ENCODE peak calls at places on chromosomes 13 and 19, in eight cellular contexts. S is neural progenitor cell; P is CD4-positive, alpha-beta memory T cell; B is aorta; D is fibroblast of lung; V is heart right ventricle; R is SJSA1; W is upper lobe of right lung. X is an unnamed sample.

GRCh38 chr13:74026753-74027152 is 107.5 kb downstream of the KLF12 start:
- DNase-seq in S (no peak), P (peak; percentile 63), B (no peak), D (peak; percentile 57), V (no peak), R (no peak), W (no peak), X (peak; percentile 4)

GRCh38 chr13:97648171-97648880 is 214.4 kb downstream of the RAP2A start:
- DNase-seq in S (no peak), P (no peak), B (no peak), D (no peak), V (no peak), R (no peak), W (no peak), X (no peak)

GRCh38 chr13:94660695-94661324 is 51.5 kb downstream of the SOX21 start:
- DNase-seq in S (peak; percentile 47), P (no peak), B (no peak), D (peak; percentile 11), V (no peak), R (no peak), W (no peak), X (peak; percentile 27)

GRCh38 chr13:45238945-45239795 is 38.3 kb upstream of the KCTD4 start:
- DNase-seq in S (no peak), P (no peak), B (no peak), D (peak; percentile 77), V (no peak), R (no peak), W (no peak), X (peak; percentile 39)

GRCh38 chr19:57813919-57814504 is 701 bp downstream of the ZNF552 start:
- DNase-seq in S (no peak), P (no peak), B (no peak), D (no peak), V (no peak), R (no peak), W (no peak), X (peak; percentile 6)

GRCh38 chr19:42216653-42217521 is 590 bp downstream of the DEDD2 start:
- DNase-seq in S (peak; percentile 89), P (no peak), B (peak; percentile 84), D (peak; percentile 36), V (peak; percentile 20), R (no peak), W (peak; percentile 82), X (peak; percentile 40)

GRCh38 chr19:28643284-28643683 is 569.7 kb downstream of the UQCRFS1 start:
- DNase-seq in S (no peak), P (no peak), B (no peak), D (no peak), V (no peak), R (no peak), W (no peak), X (no peak)

GRCh38 chr19:9909251-9909650 is 27.1 kb downstream of the OLFM2 start:
- DNase-seq in S (no peak), P (no peak), B (no peak), D (no peak), V (no peak), R (no peak), W (no peak), X (no peak)

GRCh38 chr19:11453468-11454341 is 18.3 kb downstream of the PRKCSH start:
- DNase-seq in S (peak; percentile 63), P (peak; percentile 14), B (no peak), D (no peak), V (no peak), R (no peak), W (no peak), X (no peak)

GRCh38 chr13:23432589-23432988 is 913 bp downstream of the SACS start:
- DNase-seq in S (peak; percentile 41), P (no peak), B (no peak), D (peak; percentile 18), V (no peak), R (no peak), W (no peak), X (no peak)

GRCh38 chr13:110254151-110254679 is 52.7 kb downstream of the COL4A1 start:
- DNase-seq in S (no peak), P (no peak), B (no peak), D (no peak), V (peak; percentile 3), R (peak; percentile 64), W (no peak), X (no peak)

GRCh38 chr13:110250258-110250891 is 56.6 kb downstream of the COL4A1 start:
- DNase-seq in S (no peak), P (no peak), B (peak; percentile 84), D (peak; percentile 79), V (peak; percentile 59), R (peak; percentile 47), W (no peak), X (peak; percentile 82)

GRCh38 chr13:110248449-110249143 is 58.4 kb downstream of the COL4A1 start:
- DNase-seq in S (no peak), P (no peak), B (no peak), D (no peak), V (peak; percentile 3), R (no peak), W (no peak), X (no peak)

GRCh38 chr13:110249326-110249725 is 57.6 kb downstream of the COL4A1 start:
- DNase-seq in S (no peak), P (no peak), B (no peak), D (no peak), V (no peak), R (peak; percentile 34), W (no peak), X (no peak)

DNA sequence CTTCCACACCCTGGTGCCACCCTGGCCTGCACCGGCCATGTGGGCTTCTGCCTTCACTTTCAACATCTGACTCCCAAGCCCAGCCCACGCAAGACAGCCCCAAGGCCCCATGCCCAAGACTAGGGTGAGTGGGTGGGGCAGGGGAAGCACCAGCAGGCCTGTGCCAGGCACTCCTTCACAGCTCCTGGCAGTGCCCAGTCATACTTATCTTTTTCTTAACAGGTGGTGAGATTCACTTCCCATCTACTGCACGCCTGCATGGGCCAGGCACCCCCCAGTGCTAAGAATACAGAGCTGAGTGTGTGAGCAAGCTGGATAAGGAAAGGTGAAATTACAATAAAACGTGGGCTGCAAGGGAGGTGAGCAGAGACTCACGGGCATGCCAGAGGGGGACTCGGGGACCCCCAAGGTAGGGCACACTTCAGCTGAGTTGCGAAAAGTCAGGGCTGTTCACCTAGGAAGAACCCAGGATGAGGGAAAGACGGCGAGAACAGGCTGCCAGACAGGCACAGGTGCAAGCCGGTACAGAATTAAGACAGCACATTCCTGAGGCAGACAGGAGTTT is 55.6 kb downstream of the COL4A1 start:
- DNase-seq in S (no peak), P (no peak), B (no peak), D (no peak), V (no peak), R (peak; percentile 40), W (no peak), X (no peak)
- H3K4me1 ChIP-seq in S (no peaks in the 10 kb centered on the region), P (no peaks in the 10 kb centered on the region), B (peaks cover 6% of the 10 kb centered on the region), D (peaks cover 38% of the 10 kb centered on the region), V (peaks cover 52% of the 10 kb centered on the region), R (peaks cover 66% of the 10 kb centered on the region), W (peaks cover 29% of the 10 kb centered on the region), X (peaks cover 17% of the 10 kb centered on the region)

GRCh38 chr13:113488283-113488682 is 2.2 kb downstream of the DCUN1D2 start:
- DNase-seq in S (no peak), P (no peak), B (no peak), D (no peak), V (no peak), R (no peak), W (no peak), X (no peak)

GRCh38 chr13:113490496-113491417 is at the start of gene DCUN1D2:
- DNase-seq in S (peak; percentile 94), P (peak; percentile 80), B (peak; percentile 98), D (peak; percentile 95), V (peak; percentile 94), R (peak; percentile 94), W (peak; percentile 97), X (peak; percentile 93)

GRCh38 chr13:113489549-113490495 is 689 bp downstream of the DCUN1D2 start:
- DNase-seq in S (no peak), P (peak; percentile 27), B (no peak), D (peak; percentile 48), V (peak; percentile 33), R (no peak), W (no peak), X (peak; percentile 62)

GRCh38 chr13:113491418-113491883 is 940 bp upstream of the DCUN1D2 start:
- DNase-seq in S (peak; percentile 49), P (no peak), B (no peak), D (peak; percentile 27), V (peak; percentile 40), R (no peak), W (no peak), X (peak; percentile 23)

GRCh38 chr13:113489171-113489548 is 1.4 kb downstream of the DCUN1D2 start:
- DNase-seq in S (peak; percentile 63), P (no peak), B (no peak), D (no peak), V (no peak), R (no peak), W (no peak), X (peak; percentile 16)
- H3K4me3 ChIP-seq in S (peak overlapping the region; percentile 63), P (no peak overlapping the region), B (no peak overlapping the region), D (peak overlapping the region; percentile 89), V (peak overlapping the region; percentile 93), R (peak overlapping the region; percentile 92), W (peak overlapping the region; percentile 91), X (peak overlapping the region; percentile 90)

DNA sequence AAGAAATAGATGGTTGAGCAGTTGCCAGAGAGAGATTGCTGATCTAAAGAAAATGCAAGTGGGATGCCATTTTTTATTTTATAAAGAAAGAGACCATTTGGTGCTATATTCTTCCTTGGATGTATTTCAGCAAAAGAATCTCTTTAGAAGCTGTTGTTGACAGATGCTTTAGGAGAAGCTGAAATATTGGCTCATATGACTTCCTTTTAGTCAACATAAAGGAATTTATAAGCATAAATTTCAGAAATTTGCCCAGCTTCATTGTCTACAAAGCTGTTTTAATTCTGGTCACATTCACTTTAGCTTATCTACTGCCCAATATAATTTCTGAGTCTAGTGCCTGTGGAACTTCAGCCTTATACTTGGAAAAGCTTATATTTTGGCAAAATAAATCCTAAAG is 36.9 kb downstream of the POLR1D start:
- DNase-seq in S (no peak), P (no peak), B (no peak), D (peak; percentile 44), V (no peak), R (no peak), W (no peak), X (no peak)
- H3K27ac ChIP-seq in S (no peak overlapping the region), P (no peak overlapping the region), B (no peak overlapping the region), D (peak overlapping the region; percentile 23), V (no peak overlapping the region), R (no peak overlapping the region), W (no peak overlapping the region), X (no peak overlapping the region)

GRCh38 chr19:38899447-38900219 is at the start of the genes NFKBIB and SIRT2:
- DNase-seq in S (peak; percentile 100), P (peak; percentile 98), B (peak; percentile 99), D (peak; percentile 99), V (peak; percentile 100), R (peak; percentile 100), W (peak; percentile 99), X (peak; percentile 100)

GRCh38 chr19:38900816-38901215 is 1.0 kb downstream of the NFKBIB start:
- DNase-seq in S (no peak), P (no peak), B (no peak), D (no peak), V (no peak), R (no peak), W (no peak), X (no peak)

GRCh38 chr19:38901683-38902082 is 1.9 kb downstream of the NFKBIB start:
- DNase-seq in S (no peak), P (no peak), B (no peak), D (no peak), V (no peak), R (no peak), W (no peak), X (no peak)

GRCh38 chr19:38900220-38900629 is 456 bp downstream of the NFKBIB start:
- DNase-seq in S (no peak), P (no peak), B (no peak), D (no peak), V (no peak), R (no peak), W (no peak), X (no peak)

GRCh38 chr19:38898788-38899446 is 501 bp downstream of the SIRT2 start:
- DNase-seq in S (peak; percentile 31), P (no peak), B (no peak), D (peak; percentile 13), V (no peak), R (no peak), W (no peak), X (peak; percentile 19)
- H3K4me1 ChIP-seq in S (peaks cover 11% of the 10 kb centered on the region), P (peaks cover 34% of the 10 kb centered on the region), B (no peaks in the 10 kb centered on the region), D (no peaks in the 10 kb centered on the region), V (peaks cover 41% of the 10 kb centered on the region), R (peaks cover 6% of the 10 kb centered on the region), W (peaks cover 25% of the 10 kb centered on the region), X (no peaks in the 10 kb centered on the region)

X was measured in cardiac muscle cell.